ENCODE peak calls at places on chromosomes 12 and 14, in eight cellular contexts. Y, M, Z, K, E, F, S and L are unnamed samples.

GRCh38 chr12:108637222-108637621 is 3.5 kb upstream of the SELPLG start:
- DNase-seq in Y (peak), M (no peak), Z (no peak), K (no peak), E (no peak), F (peak), S (no peak), L (no peak)

GRCh38 chr12:92927436-92928116 is 1.5 kb downstream of the EEA1 start:
- DNase-seq in Y (peak), M (no peak), Z (peak), K (no peak), E (no peak), F (peak), S (no peak), L (no peak)

GRCh38 chr14:34093878-34094277 is 143.0 kb upstream of the EGLN3 start:
- DNase-seq in Y (no peak), M (no peak), Z (no peak), K (no peak), E (no peak), F (no peak), S (no peak), L (no peak)

GRCh38 chr12:57553343-57554202 is 3.7 kb downstream of the KIF5A start:
- DNase-seq in Y (no peak), M (no peak), Z (no peak), K (no peak), E (no peak), F (no peak), S (no peak), L (no peak)

GRCh38 chr14:77615231-77616132 is 955 bp downstream of the SPTLC2 start:
- DNase-seq in Y (peak), M (no peak), Z (no peak), K (no peak), E (peak), F (peak), S (no peak), L (no peak)

GRCh38 chr12:96034631-96035282 is 630 bp downstream of the LTA4H start:
- DNase-seq in Y (peak), M (no peak), Z (peak), K (no peak), E (peak), F (peak), S (no peak), L (no peak)

GRCh38 chr12:4193821-4194220 is 79.7 kb upstream of the CCND2 start:
- DNase-seq in Y (no peak), M (no peak), Z (no peak), K (no peak), E (no peak), F (no peak), S (no peak), L (no peak)

GRCh38 chr14:93879362-93879983 is 47.7 kb upstream of the FAM181A start:
- DNase-seq in Y (no peak), M (peak), Z (no peak), K (no peak), E (no peak), F (no peak), S (no peak), L (peak)

GRCh38 chr14:65279958-65280357 is 132.6 kb upstream of the FUT8 start:
- DNase-seq in Y (no peak), M (no peak), Z (no peak), K (no peak), E (no peak), F (no peak), S (no peak), L (no peak)

DNA sequence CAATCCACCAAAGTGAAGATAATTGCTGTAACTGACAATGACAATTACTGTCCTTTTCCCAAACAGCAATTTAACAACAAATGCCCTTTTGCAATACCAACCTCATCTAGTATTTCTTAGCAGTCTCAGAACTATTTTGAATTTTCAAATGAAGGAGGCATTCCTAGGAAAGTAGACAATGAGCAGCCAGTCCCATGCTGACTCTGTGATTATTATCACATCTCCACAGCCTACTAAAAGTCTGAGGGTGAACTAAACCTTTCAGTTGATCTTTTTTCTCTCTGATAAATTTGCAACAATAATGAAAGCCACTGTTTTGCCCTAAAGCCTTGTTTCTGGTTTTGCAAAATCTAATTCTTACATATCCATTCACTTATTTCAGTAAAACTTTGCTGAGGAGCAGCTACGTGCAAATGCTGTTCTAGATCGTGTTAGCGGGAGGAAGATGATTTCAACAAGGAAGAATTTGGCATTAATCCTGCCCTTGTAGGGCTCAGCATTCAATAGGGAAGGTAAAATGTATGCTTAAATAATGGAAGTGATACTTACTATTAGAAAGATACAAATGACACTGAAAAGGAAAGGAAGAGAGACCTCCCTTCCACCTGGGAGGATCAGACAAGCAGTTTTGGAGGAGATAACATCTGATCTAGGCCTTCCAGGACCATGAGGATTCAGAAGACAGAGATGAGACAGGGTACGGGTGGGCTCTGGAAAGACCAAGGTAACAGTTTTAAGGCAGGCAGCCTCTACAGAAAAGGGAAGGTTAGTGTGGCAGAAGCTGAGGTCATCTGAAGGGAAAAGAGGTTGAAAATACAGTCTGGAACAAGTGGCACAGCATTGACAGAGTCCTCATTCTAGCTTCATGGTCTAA is 47.4 kb downstream of the SLC38A1 start:
- DNase-seq in Y (no peak), M (no peak), Z (no peak), K (no peak), E (no peak), F (no peak), S (no peak), L (no peak)
- H3K27ac ChIP-seq in Y (no peak), M (no peak), Z (no peak), K (no peak), E (peak), F (peak), S (peak), L (peak)

DNA sequence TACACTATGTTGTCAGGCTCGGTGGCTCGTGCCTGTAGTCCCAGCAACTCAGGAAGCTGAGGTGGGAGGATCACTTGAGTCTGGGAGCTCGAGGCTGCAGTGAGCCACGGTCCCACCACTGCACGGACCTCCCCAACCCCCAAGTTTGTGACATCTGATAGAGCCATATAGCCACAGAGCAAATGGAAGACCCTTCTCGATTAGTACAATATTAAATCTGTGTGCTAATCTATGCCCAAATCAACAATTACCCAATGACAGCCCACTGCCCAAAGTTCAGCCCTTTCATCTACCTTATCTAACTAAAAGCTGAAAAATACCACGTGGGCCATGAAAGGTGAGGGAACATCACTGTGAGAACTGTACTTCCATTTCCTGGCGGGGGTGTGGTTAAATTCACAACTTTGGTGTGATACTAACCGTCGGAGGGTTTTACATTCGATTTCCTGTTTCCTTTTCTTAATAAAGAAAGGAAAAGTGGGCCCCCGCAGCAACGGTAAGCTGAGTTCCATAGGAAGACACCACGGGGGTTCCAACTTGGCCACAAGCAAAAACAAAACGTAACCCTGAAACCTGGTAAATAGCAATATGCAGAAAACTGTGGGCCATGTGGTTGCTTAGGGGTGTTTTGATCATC is 31.2 kb upstream of the FOS start:
- DNase-seq in Y (no peak), M (no peak), Z (no peak), K (no peak), E (peak), F (peak), S (no peak), L (no peak)
- H3K27ac ChIP-seq in Y (no peak), M (peak), Z (peak), K (no peak), E (no peak), F (peak), S (no peak), L (no peak)

DNA sequence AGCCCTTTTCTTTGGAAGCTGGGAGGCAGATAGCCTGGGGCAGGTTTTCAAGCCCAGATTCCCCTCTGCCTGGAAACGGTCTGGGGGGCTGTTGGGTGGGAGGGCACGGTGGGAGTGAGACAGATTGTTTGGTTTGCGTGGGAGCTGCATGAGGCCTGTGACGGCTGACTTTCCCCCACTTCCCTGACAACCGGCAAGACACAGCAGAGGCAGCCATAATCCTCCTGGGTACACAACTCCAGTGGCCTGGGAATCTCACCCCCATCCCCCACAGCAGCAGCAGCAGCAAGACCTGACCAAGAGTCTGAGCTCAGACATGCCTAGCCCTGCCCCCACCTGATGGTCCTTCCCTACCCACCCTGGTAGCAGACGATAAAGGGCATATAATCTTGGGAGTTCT is 16.6 kb downstream of the GPHB5 start:
- DNase-seq in Y (no peak), M (no peak), Z (no peak), K (no peak), E (no peak), F (no peak), S (no peak), L (no peak)
- H3K27ac ChIP-seq in Y (no peak), M (no peak), Z (no peak), K (no peak), E (no peak), F (no peak), S (no peak), L (no peak)

DNA sequence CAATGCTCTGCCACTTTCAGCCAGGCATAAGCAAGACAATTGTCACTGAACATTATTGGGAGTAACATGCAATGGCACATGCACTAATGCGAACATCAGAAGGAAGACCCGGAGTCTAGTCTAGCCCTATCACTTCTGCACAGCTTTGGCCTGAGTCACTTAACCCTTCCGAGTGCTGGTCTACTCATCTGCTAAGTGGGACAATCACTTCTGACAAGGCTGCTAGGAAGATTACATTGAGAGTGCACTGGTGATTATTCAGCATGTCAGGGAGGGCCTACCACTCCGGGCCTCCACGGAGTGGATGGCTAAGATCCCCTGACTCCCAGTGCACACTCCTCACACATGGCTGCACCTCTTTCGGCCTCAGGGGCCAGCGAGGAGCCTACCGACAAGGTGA is 240.9 kb downstream of the DPF3 start:
- DNase-seq in Y (no peak), M (no peak), Z (no peak), K (no peak), E (no peak), F (no peak), S (no peak), L (no peak)
- H3K27ac ChIP-seq in Y (no peak), M (no peak), Z (no peak), K (no peak), E (no peak), F (no peak), S (no peak), L (no peak)

DNA sequence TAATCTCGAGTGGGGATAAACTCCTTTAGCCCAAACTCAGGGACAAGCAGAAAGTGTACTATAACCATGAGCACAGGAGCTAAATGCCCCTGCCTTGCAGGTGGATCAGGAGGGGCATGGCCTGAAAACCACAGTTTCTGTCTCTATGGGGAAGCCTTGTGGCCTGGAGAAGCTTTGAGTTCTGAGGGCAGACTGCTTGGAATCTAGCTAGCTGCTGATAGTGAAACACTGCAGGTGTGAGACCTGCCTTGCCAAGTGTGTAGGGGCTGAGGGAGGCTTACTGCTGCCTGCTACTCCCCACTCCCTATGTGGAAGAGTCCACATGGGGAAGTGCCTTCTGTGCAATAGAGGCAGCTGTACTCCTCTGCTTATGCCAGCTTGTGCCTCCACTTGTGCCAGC is 352.3 kb upstream of the OR4E1 start:
- DNase-seq in Y (no peak), M (no peak), Z (no peak), K (no peak), E (no peak), F (no peak), S (no peak), L (no peak)
- H3K27ac ChIP-seq in Y (no peak), M (no peak), Z (no peak), K (no peak), E (no peak), F (no peak), S (no peak), L (no peak)

GRCh38 chr14:102390486-102390885 is 27.7 kb downstream of the TECPR2 start:
- DNase-seq in Y (no peak), M (no peak), Z (no peak), K (no peak), E (no peak), F (no peak), S (no peak), L (no peak)

GRCh38 chr14:102392506-102392905 is 29.8 kb downstream of the TECPR2 start:
- DNase-seq in Y (no peak), M (no peak), Z (no peak), K (no peak), E (no peak), F (no peak), S (no peak), L (no peak)

GRCh38 chr14:102390064-102390463 is 27.3 kb downstream of the TECPR2 start:
- DNase-seq in Y (no peak), M (no peak), Z (no peak), K (no peak), E (no peak), F (no peak), S (no peak), L (no peak)

GRCh38 chr14:102394717-102395378 is 32.1 kb downstream of the TECPR2 start:
- DNase-seq in Y (no peak), M (no peak), Z (no peak), K (no peak), E (no peak), F (no peak), S (no peak), L (no peak)

DNA sequence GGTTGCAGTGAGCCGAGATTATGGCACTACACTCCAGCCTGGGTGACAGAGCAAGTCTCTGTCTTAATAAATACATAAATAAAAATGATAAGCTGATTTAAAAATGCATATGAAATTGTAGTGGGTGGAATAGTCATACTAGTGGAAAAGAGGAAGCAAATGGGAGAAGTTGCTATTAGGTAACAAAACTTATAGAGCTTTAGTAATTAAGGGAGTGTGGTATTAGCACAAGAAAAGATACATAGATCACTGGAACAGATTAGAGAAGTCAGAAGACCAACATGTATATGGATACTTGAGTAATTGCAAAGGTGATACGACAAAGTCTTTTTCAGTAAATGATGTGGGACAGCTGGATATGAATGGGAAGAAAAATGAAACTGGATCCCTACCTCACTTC is 26.5 kb downstream of the TECPR2 start:
- DNase-seq in Y (peak), M (no peak), Z (no peak), K (no peak), E (no peak), F (no peak), S (no peak), L (no peak)
- H3K27ac ChIP-seq in Y (no peak), M (no peak), Z (no peak), K (no peak), E (peak), F (no peak), S (peak), L (peak)

GRCh38 chr14:75042040-75042439 is 9.2 kb downstream of the MLH3 start:
- DNase-seq in Y (peak), M (no peak), Z (no peak), K (no peak), E (no peak), F (no peak), S (no peak), L (no peak)
- H3K27ac ChIP-seq in Y (peak), M (no peak), Z (no peak), K (no peak), E (peak), F (no peak), S (no peak), L (no peak)